ENCODE peak calls at places on chromosomes 2 and 18, in six cellular contexts. One of them, this sample, is unnamed.

GRCh38 chr2:206004004-206004693 is 81.8 kb downstream of the INO80D start:
- DNase-seq in stimulated activated naive CD4-positive, alpha-beta T cell: no peak
- DNase-seq in stimulated activated CD4-positive, alpha-beta T cell treated with anti-CD3 and anti-CD28 coated beads, TNF-alpha, amount 100 ng/mL, for 1 hour: no peak
- DNase-seq in cardiac fibroblast: peak
- DNase-seq in CD4-positive, alpha-beta memory T cell: no peak
- DNase-seq in H7: peak
- DNase-seq in this sample: no peak

GRCh38 chr2:24926602-24927252 is 6.7 kb upstream of the ADCY3 start:
- DNase-seq in stimulated activated naive CD4-positive, alpha-beta T cell: no peak
- DNase-seq in stimulated activated CD4-positive, alpha-beta T cell treated with anti-CD3 and anti-CD28 coated beads, TNF-alpha, amount 100 ng/mL, for 1 hour: no peak
- DNase-seq in cardiac fibroblast: peak
- DNase-seq in CD4-positive, alpha-beta memory T cell: peak
- DNase-seq in H7: peak
- DNase-seq in this sample: peak

GRCh38 chr18:919078-919477 is 14.4 kb downstream of the ADCYAP1 start:
- DNase-seq in stimulated activated naive CD4-positive, alpha-beta T cell: no peak
- DNase-seq in stimulated activated CD4-positive, alpha-beta T cell treated with anti-CD3 and anti-CD28 coated beads, TNF-alpha, amount 100 ng/mL, for 1 hour: no peak
- DNase-seq in cardiac fibroblast: no peak
- DNase-seq in CD4-positive, alpha-beta memory T cell: no peak
- DNase-seq in H7: no peak
- DNase-seq in this sample: no peak

GRCh38 chr2:172242968-172243367 is 140.3 kb upstream of the DLX2 start:
- DNase-seq in stimulated activated naive CD4-positive, alpha-beta T cell: no peak
- DNase-seq in stimulated activated CD4-positive, alpha-beta T cell treated with anti-CD3 and anti-CD28 coated beads, TNF-alpha, amount 100 ng/mL, for 1 hour: no peak
- DNase-seq in cardiac fibroblast: no peak
- DNase-seq in CD4-positive, alpha-beta memory T cell: no peak
- DNase-seq in H7: no peak
- DNase-seq in this sample: no peak

GRCh38 chr2:95345415-95346235 is 48.5 kb downstream of the KCNIP3 start:
- DNase-seq in stimulated activated naive CD4-positive, alpha-beta T cell: peak
- DNase-seq in stimulated activated CD4-positive, alpha-beta T cell treated with anti-CD3 and anti-CD28 coated beads, TNF-alpha, amount 100 ng/mL, for 1 hour: no peak
- DNase-seq in cardiac fibroblast: peak
- DNase-seq in CD4-positive, alpha-beta memory T cell: peak
- DNase-seq in H7: peak
- DNase-seq in this sample: no peak

GRCh38 chr2:133970641-133971040 is 283.2 kb upstream of the MGAT5 start:
- DNase-seq in stimulated activated naive CD4-positive, alpha-beta T cell: no peak
- DNase-seq in stimulated activated CD4-positive, alpha-beta T cell treated with anti-CD3 and anti-CD28 coated beads, TNF-alpha, amount 100 ng/mL, for 1 hour: no peak
- DNase-seq in cardiac fibroblast: no peak
- DNase-seq in CD4-positive, alpha-beta memory T cell: no peak
- DNase-seq in H7: no peak
- DNase-seq in this sample: no peak

GRCh38 chr2:54763636-54764291 is 40.3 kb downstream of the EML6 start:
- DNase-seq in stimulated activated naive CD4-positive, alpha-beta T cell: no peak
- DNase-seq in stimulated activated CD4-positive, alpha-beta T cell treated with anti-CD3 and anti-CD28 coated beads, TNF-alpha, amount 100 ng/mL, for 1 hour: no peak
- DNase-seq in cardiac fibroblast: no peak
- DNase-seq in CD4-positive, alpha-beta memory T cell: no peak
- DNase-seq in H7: peak
- DNase-seq in this sample: peak

GRCh38 chr2:217293607-217294006 is 433.7 kb upstream of the TNP1 start:
- DNase-seq in stimulated activated naive CD4-positive, alpha-beta T cell: no peak
- DNase-seq in stimulated activated CD4-positive, alpha-beta T cell treated with anti-CD3 and anti-CD28 coated beads, TNF-alpha, amount 100 ng/mL, for 1 hour: no peak
- DNase-seq in cardiac fibroblast: no peak
- DNase-seq in CD4-positive, alpha-beta memory T cell: no peak
- DNase-seq in H7: no peak
- DNase-seq in this sample: no peak

GRCh38 chr18:11393486-11393885 is 215.9 kb upstream of the SLC35G4 start:
- DNase-seq in stimulated activated naive CD4-positive, alpha-beta T cell: no peak
- DNase-seq in stimulated activated CD4-positive, alpha-beta T cell treated with anti-CD3 and anti-CD28 coated beads, TNF-alpha, amount 100 ng/mL, for 1 hour: no peak
- DNase-seq in cardiac fibroblast: peak
- DNase-seq in CD4-positive, alpha-beta memory T cell: no peak
- DNase-seq in H7: no peak
- DNase-seq in this sample: no peak

GRCh38 chr2:46985512-46985911 is 69.9 kb upstream of the MCFD2 start:
- DNase-seq in stimulated activated naive CD4-positive, alpha-beta T cell: no peak
- DNase-seq in stimulated activated CD4-positive, alpha-beta T cell treated with anti-CD3 and anti-CD28 coated beads, TNF-alpha, amount 100 ng/mL, for 1 hour: no peak
- DNase-seq in cardiac fibroblast: no peak
- DNase-seq in CD4-positive, alpha-beta memory T cell: no peak
- DNase-seq in H7: no peak
- DNase-seq in this sample: peak

GRCh38 chr18:33579147-33579867 is 1.3 kb downstream of the ASXL3 start:
- DNase-seq in stimulated activated naive CD4-positive, alpha-beta T cell: no peak
- DNase-seq in stimulated activated CD4-positive, alpha-beta T cell treated with anti-CD3 and anti-CD28 coated beads, TNF-alpha, amount 100 ng/mL, for 1 hour: no peak
- DNase-seq in cardiac fibroblast: no peak
- DNase-seq in CD4-positive, alpha-beta memory T cell: no peak
- DNase-seq in H7: no peak
- DNase-seq in this sample: no peak

This sample was measured in CD4-positive, CD25-positive, alpha-beta regulatory T cell.